ENCODE peak calls at places on chromosomes 13 and 19, in five cellular contexts. S is AG09309, W is AG10803, P is fibroblast of lung, T is Peyer's patch. E is an unnamed sample.

GRCh38 chr13:44903596-44903995 is 85.7 kb downstream of the NUFIP1 start:
- DNase-seq in S (peak; percentile 77), W (peak; percentile 98), P (peak; percentile 91), T (peak; percentile 61), E (no peak)

GRCh38 chr19:49427339-49427738 is 2.2 kb downstream of the GFY start:
- DNase-seq in S (no peak), W (no peak), P (no peak), T (no peak), E (no peak)

GRCh38 chr19:10271543-10272086 is 695 bp downstream of the ICAM1 start:
- DNase-seq in S (no peak), W (no peak), P (no peak), T (no peak), E (no peak)

GRCh38 chr19:4366666-4367335 is 23.4 kb downstream of the MPND start:
- DNase-seq in S (no peak), W (no peak), P (no peak), T (no peak), E (no peak)

GRCh38 chr13:73171926-73172325 is 113.1 kb downstream of the KLF5 start:
- DNase-seq in S (no peak), W (no peak), P (peak; percentile 52), T (no peak), E (no peak)

GRCh38 chr13:35475960-35476943 is at the start of gene MAB21L1:
- DNase-seq in S (no peak), W (peak; percentile 82), P (peak; percentile 63), T (no peak), E (no peak)

GRCh38 chr13:79384022-79384610 is 21.9 kb downstream of the RBM26 start:
- DNase-seq in S (no peak), W (no peak), P (no peak), T (no peak), E (no peak)

GRCh38 chr13:32086791-32087441 is 55.3 kb downstream of the FRY start:
- DNase-seq in S (no peak), W (no peak), P (no peak), T (no peak), E (no peak)

GRCh38 chr13:34156841-34157365 is 339.0 kb downstream of the RFC3 start:
- DNase-seq in S (peak; percentile 64), W (peak; percentile 91), P (peak; percentile 99), T (peak; percentile 62), E (peak; percentile 76)

GRCh38 chr13:45500492-45501174 is 35.9 kb downstream of the COG3 start:
- DNase-seq in S (peak; percentile 76), W (peak; percentile 90), P (peak; percentile 96), T (no peak), E (peak; percentile 39)

GRCh38 chr19:541699-542098 is 2.2 kb upstream of the GZMM start:
- DNase-seq in S (no peak), W (no peak), P (no peak), T (no peak), E (no peak)

GRCh38 chr19:5850743-5851293 is 431 bp downstream of the FUT3 start:
- DNase-seq in S (no peak), W (peak; percentile 56), P (peak; percentile 61), T (peak; percentile 63), E (no peak)

GRCh38 chr19:37654525-37654832 is 786 bp downstream of the ZFP30 start:
- DNase-seq in S (no peak), W (peak; percentile 21), P (peak; percentile 46), T (no peak), E (no peak)

GRCh38 chr19:49244256-49244655 is 80.7 kb downstream of the SLC6A16 start:
- DNase-seq in S (no peak), W (no peak), P (no peak), T (no peak), E (no peak)

GRCh38 chr13:111202745-111203144 is 87.6 kb downstream of the ARHGEF7 start:
- DNase-seq in S (peak; percentile 21), W (peak; percentile 71), P (peak; percentile 89), T (no peak), E (no peak)

GRCh38 chr19:48190288-48191284 is 20.1 kb downstream of the ZSWIM9 start:
- DNase-seq in S (no peak), W (no peak), P (peak; percentile 96), T (no peak), E (no peak)

GRCh38 chr13:32669030-32669646 is 82.9 kb downstream of the PDS5B start:
- DNase-seq in S (peak; percentile 10), W (peak; percentile 61), P (peak; percentile 55), T (no peak), E (no peak)

GRCh38 chr19:18446811-18447359 is 9.0 kb upstream of the ISYNA1 start:
- DNase-seq in S (no peak), W (no peak), P (no peak), T (no peak), E (no peak)

GRCh38 chr13:37163626-37164365 is 58.3 kb upstream of the CSNK1A1L start:
- DNase-seq in S (no peak), W (peak; percentile 57), P (no peak), T (no peak), E (no peak)

GRCh38 chr19:12944064-12944674 is 1.5 kb upstream of the RAD23A start:
- DNase-seq in S (no peak), W (no peak), P (no peak), T (no peak), E (no peak)

GRCh38 chr13:85638265-85638664 is 161.0 kb downstream of the SLITRK6 start:
- DNase-seq in S (no peak), W (no peak), P (no peak), T (no peak), E (no peak)

GRCh38 chr13:23567792-23568480 is 2.3 kb upstream of the TNFRSF19 start:
- DNase-seq in S (no peak), W (peak; percentile 36), P (peak; percentile 12), T (no peak), E (no peak)

GRCh38 chr13:109100705-109101104 is 471.3 kb downstream of the MYO16 start:
- DNase-seq in S (no peak), W (peak; percentile 8), P (peak; percentile 43), T (no peak), E (no peak)

GRCh38 chr19:10074153-10074552 is 12.0 kb upstream of the SHFL start:
- DNase-seq in S (no peak), W (no peak), P (no peak), T (no peak), E (no peak)

GRCh38 chr13:73228546-73228945 is 169.7 kb downstream of the KLF5 start:
- DNase-seq in S (no peak), W (no peak), P (peak; percentile 36), T (no peak), E (no peak)

GRCh38 chr19:49114630-49115363 is 627 bp downstream of the LIN7B start:
- DNase-seq in S (no peak), W (peak; percentile 58), P (peak; percentile 55), T (peak; percentile 76), E (no peak)

GRCh38 chr13:32126756-32127155 is 95.2 kb downstream of the FRY start:
- DNase-seq in S (no peak), W (no peak), P (peak; percentile 19), T (no peak), E (no peak)

GRCh38 chr19:18306209-18306902 is 16.5 kb downstream of the LSM4 start:
- DNase-seq in S (no peak), W (no peak), P (no peak), T (no peak), E (no peak)

GRCh38 chr19:34220472-34221063 is 33.8 kb upstream of the GARRE1 start:
- DNase-seq in S (no peak), W (peak; percentile 69), P (peak; percentile 50), T (no peak), E (no peak)

DNA sequence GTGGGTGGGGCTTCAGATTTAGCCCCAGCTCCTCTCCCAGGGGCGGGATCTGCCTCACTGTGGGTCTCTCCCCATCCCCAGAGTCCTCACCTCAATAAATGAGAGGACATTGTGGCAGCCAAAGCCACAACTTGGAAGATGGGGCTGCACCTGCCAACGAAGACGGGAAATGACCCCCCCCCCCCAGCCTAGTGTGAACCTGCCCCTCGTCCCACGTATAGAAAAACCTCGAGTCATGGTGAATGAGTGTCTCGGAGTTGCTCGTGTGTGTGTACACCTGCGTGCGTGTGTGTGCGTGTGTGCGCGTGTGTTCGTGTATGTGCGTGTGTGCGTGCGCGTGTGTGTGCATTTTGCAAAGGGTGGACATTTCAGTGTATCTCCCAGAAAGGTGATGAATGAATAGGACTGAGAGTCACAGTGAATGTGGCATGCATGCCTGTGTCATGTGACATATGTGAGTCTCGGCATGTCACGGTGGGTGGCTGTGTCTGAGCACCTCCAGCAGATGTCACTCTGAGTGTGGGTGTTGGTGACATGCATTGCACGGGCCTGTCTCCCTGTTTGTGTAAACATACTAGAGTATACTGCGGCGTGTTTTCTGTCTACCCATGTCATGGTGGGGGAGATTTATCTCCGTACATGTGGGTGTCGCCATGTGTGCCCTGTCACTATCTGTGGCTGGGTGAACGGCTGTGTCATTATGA is 1.5 kb upstream of the TRAPPC5 start:
- DNase-seq in S (no peak), W (no peak), P (no peak), T (no peak), E (no peak)
- TF ChIP-seq CTCF in S (no peak), W (no peak), P (no peak), T (peak; percentile 34), E (peak; percentile 14)

DNA sequence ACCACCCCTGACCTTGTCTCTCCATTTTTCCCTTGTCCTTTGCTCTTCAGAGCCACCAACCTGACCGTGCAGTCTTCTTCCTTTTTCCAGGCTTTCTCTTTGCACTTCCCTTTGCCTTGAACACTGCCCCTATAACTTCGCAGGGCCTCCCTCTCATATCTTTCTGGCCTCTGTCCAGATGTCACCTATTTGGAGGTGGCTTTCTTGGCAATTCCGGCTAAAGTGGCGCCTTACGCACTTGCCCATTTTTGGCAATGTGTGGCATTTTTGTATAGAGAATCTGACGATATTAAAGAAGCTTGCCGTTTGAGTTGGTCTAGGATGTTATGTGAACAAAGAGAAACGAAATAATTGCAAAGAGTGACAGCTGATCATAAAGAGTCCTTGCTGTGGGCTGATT is 892 bp downstream of the ZNF543 start:
- DNase-seq in S (no peak), W (no peak), P (no peak), T (no peak), E (no peak)
- H3K4me3 ChIP-seq in S (peak overlapping the region; percentile 85), W (peak overlapping the region; percentile 87), P (peak overlapping the region; percentile 68), T (peak overlapping the region; percentile 78), E (peak overlapping the region; percentile 77)

GRCh38 chr19:56837892-56838679 is 2.4 kb downstream of the PEG3 start:
- DNase-seq in S (no peak), W (no peak), P (no peak), T (no peak), E (no peak)

GRCh38 chr19:56837492-56837891 is 3.0 kb downstream of the PEG3 start:
- DNase-seq in S (no peak), W (no peak), P (no peak), T (no peak), E (no peak)

GRCh38 chr19:56836059-56836458 is 4.5 kb downstream of the PEG3 start:
- DNase-seq in S (no peak), W (no peak), P (no peak), T (no peak), E (no peak)

GRCh38 chr19:56838680-56838929 is 1.9 kb downstream of the PEG3 start:
- DNase-seq in S (no peak), W (no peak), P (no peak), T (no peak), E (no peak)

DNA sequence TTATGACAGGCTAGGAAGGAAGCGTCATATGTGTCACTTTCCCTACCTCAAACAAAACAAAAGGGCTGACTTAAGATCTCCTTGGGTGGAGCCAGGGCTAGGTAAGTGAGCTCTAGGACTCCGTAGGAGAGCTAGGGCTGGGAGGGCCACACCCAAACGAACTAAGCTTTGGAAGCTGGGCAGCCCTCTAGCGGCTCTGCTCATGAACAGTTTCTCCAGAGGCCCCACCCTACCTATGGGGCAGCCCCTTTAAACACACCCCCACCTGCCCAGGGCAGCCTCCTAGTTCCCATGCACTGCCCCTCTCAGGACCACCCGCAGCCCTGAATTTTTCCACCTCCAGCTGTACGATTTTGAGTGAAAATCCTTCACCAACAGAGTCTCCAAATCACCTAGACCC is 3.5 kb downstream of the PEG3 start:
- DNase-seq in S (no peak), W (no peak), P (no peak), T (no peak), E (no peak)
- TF ChIP-seq CTCF in S (no peak), W (no peak), P (no peak), T (no peak), E (no peak)

GRCh38 chr13:51542358-51542972 is 41.8 kb upstream of the WDFY2 start:
- DNase-seq in S (no peak), W (no peak), P (no peak), T (no peak), E (no peak)
- H3K4me3 ChIP-seq in S (no peak overlapping the region), W (no peak overlapping the region), P (no peak overlapping the region), T (no peak overlapping the region), E (peak overlapping the region; percentile 46)